ENCODE peak calls at places on chromosomes 7 and 10, in five cellular contexts. C, R, S, I and D are unnamed samples.
A peak's percentile ranks its signal among the peaks of the same experiment; 100 is the strongest.

GRCh38 chr10:88281592-88282268 is 301.4 kb downstream of the RNLS start:
- DNase-seq in R (peak; percentile 87), I (no peak), S (peak; percentile 54), C (no peak), D (peak; percentile 64)

GRCh38 chr10:89391882-89392756 is at the start of gene IFIT1:
- DNase-seq in I (peak; percentile 54), S (peak; percentile 71), R (peak; percentile 94), C (peak; percentile 57), D (peak; percentile 89)

GRCh38 chr10:104650072-104650471 is 9.0 kb downstream of the SORCS3 start:
- DNase-seq in R (no peak), S (no peak), I (no peak), C (no peak), D (no peak)

GRCh38 chr10:50618624-50619023 is 5.1 kb downstream of the SGMS1 start:
- DNase-seq in I (no peak), S (no peak), C (no peak), R (no peak), D (no peak)

GRCh38 chr7:47520408-47520807 is 61.5 kb downstream of the TNS3 start:
- DNase-seq in S (peak; percentile 92), I (no peak), C (peak; percentile 50), R (peak; percentile 94), D (no peak)

GRCh38 chr7:71574153-71574894 is 442.4 kb downstream of the GALNT17 start:
- DNase-seq in S (no peak), C (no peak), I (no peak), R (no peak), D (no peak)

GRCh38 chr7:48312151-48312550 is 140.9 kb downstream of the ABCA13 start:
- DNase-seq in S (no peak), C (no peak), I (no peak), R (no peak), D (no peak)

GRCh38 chr10:76411719-76412435 is 980.5 kb downstream of the LRMDA start:
- DNase-seq in R (no peak), S (no peak), C (peak; percentile 34), I (no peak), D (no peak)

GRCh38 chr7:122651451-122651850 is 47.5 kb downstream of the RNF133 start:
- DNase-seq in I (no peak), C (no peak), S (no peak), R (peak; percentile 23), D (no peak)

GRCh38 chr10:124403548-124403947 is 15.2 kb downstream of the OAT start:
- DNase-seq in S (no peak), C (no peak), I (no peak), R (peak; percentile 65), D (peak; percentile 55)

GRCh38 chr7:9106747-9107146 is 673.3 kb downstream of the NXPH1 start:
- DNase-seq in C (no peak), I (no peak), R (no peak), S (no peak), D (no peak)

GRCh38 chr10:72332423-72333110 is 22.2 kb downstream of the DNAJB12 start:
- DNase-seq in R (no peak), C (no peak), S (no peak), I (no peak), D (no peak)

GRCh38 chr10:93819520-93819919 is 61.8 kb downstream of the LGI1 start:
- DNase-seq in C (no peak), R (no peak), S (no peak), I (no peak), D (no peak)

GRCh38 chr10:73995035-73995358 is 2.9 kb upstream of the VCL start:
- DNase-seq in S (no peak), C (no peak), I (no peak), R (no peak), D (no peak)

GRCh38 chr7:143900230-143900766 is 1.7 kb downstream of the TCAF1 start:
- DNase-seq in S (no peak), C (no peak), I (no peak), R (peak; percentile 36), D (no peak)

GRCh38 chr10:125130886-125131285 is 29.5 kb downstream of the CTBP2 start:
- DNase-seq in I (no peak), R (no peak), S (no peak), C (no peak), D (no peak)

GRCh38 chr7:74482629-74483401 is 29.1 kb downstream of the GTF2IRD1 start:
- DNase-seq in R (peak; percentile 99), S (peak; percentile 91), I (no peak), C (peak; percentile 59), D (peak; percentile 88)

GRCh38 chr7:42125321-42125720 is 111.7 kb downstream of the GLI3 start:
- DNase-seq in R (no peak), C (no peak), S (no peak), I (no peak), D (no peak)

GRCh38 chr10:66671064-66671463 is 254.8 kb upstream of the LRRTM3 start:
- DNase-seq in I (no peak), R (no peak), S (no peak), C (no peak), D (no peak)

GRCh38 chr10:32332299-32332750 is 14.6 kb downstream of the EPC1 start:
- DNase-seq in R (peak; percentile 34), I (peak; percentile 69), S (peak; percentile 6), C (peak; percentile 50), D (peak; percentile 37)

GRCh38 chr7:131607291-131608111 is 51.1 kb upstream of the PODXL start:
- DNase-seq in R (no peak), C (no peak), S (no peak), I (no peak), D (no peak)

GRCh38 chr10:131852161-131852822 is 48.5 kb upstream of the PPP2R2D start:
- DNase-seq in I (no peak), C (no peak), R (no peak), S (no peak), D (no peak)

GRCh38 chr7:84700563-84701370 is 486.1 kb downstream of the SEMA3D start:
- DNase-seq in R (no peak), S (no peak), I (no peak), C (no peak), D (no peak)

GRCh38 chr10:82880776-82881175 is 1005.8 kb downstream of the NRG3 start:
- DNase-seq in I (no peak), C (no peak), R (no peak), S (no peak), D (no peak)

GRCh38 chr7:157770716-157771320 is 434.0 kb downstream of the DNAJB6 start:
- DNase-seq in R (no peak), S (no peak), I (no peak), C (no peak), D (no peak)

GRCh38 chr7:128236924-128237586 is 4.0 kb upstream of the LEP start:
- DNase-seq in S (peak; percentile 50), C (no peak), I (peak; percentile 29), R (peak; percentile 77), D (no peak)

GRCh38 chr7:127390817-127391590 is 1.5 kb downstream of the ZNF800 start:
- DNase-seq in C (no peak), I (no peak), S (no peak), R (no peak), D (no peak)

GRCh38 chr7:117480978-117481377 is 1.2 kb downstream of the CFTR start:
- DNase-seq in C (no peak), R (no peak), I (no peak), S (no peak), D (no peak)

GRCh38 chr7:82559203-82559805 is 115.7 kb upstream of the CACNA2D1 start:
- DNase-seq in R (no peak), S (no peak), I (no peak), C (no peak), D (no peak)

GRCh38 chr7:151806204-151806603 is 70.7 kb downstream of the PRKAG2 start:
- DNase-seq in R (peak; percentile 44), C (no peak), S (no peak), I (no peak), D (no peak)

GRCh38 chr7:130189281-130189782 is 15.9 kb downstream of the TMEM209 start:
- DNase-seq in C (no peak), R (peak; percentile 75), I (no peak), S (peak; percentile 18), D (no peak)

DNA sequence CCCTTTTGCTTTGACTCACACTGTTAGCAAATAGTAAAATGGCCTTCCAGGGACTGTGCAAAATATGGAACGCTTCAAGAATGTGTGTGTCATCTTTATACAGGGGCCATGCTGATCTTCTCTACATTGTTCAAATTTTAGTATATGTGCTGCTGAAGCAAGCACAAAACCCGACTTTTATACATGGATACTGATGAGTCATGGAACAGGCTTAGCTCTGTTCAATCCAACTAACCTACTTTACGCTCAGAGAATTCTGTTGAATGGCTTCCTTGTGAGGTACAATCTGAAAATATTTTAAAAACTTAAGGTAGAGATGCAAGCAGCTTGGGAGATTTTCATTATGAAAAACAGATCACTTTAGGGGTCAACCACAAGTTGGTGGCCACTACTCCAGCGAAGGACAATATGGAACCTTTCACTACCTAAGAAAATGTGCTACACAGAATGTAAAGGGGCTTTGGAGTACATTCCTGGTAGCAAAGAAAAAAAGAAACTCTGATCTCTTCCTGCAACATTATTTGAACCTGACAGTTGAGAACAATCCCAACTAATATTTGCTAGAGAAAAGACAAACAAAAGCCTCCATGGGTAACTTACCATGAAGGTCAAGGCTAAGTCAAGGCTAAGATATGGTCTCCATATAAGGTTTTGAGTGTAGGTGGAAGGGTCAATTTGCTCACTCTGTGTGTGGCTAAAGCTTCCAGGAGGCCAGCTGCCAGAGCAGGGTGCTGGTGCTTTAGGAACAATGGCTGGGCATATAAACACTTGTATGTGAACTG is 11.8 kb downstream of the ANKRD26 start:
- DNase-seq in C (no peak), R (no peak), S (no peak), I (no peak), D (no peak)
- H3K36me3 ChIP-seq in C (peaks cover 25% of the 10 kb centered on the region), R (peaks cover 18% of the 10 kb centered on the region), S (peaks cover 3% of the 10 kb centered on the region), I (peaks cover 5% of the 10 kb centered on the region), D (no peaks in the 10 kb centered on the region)

DNA sequence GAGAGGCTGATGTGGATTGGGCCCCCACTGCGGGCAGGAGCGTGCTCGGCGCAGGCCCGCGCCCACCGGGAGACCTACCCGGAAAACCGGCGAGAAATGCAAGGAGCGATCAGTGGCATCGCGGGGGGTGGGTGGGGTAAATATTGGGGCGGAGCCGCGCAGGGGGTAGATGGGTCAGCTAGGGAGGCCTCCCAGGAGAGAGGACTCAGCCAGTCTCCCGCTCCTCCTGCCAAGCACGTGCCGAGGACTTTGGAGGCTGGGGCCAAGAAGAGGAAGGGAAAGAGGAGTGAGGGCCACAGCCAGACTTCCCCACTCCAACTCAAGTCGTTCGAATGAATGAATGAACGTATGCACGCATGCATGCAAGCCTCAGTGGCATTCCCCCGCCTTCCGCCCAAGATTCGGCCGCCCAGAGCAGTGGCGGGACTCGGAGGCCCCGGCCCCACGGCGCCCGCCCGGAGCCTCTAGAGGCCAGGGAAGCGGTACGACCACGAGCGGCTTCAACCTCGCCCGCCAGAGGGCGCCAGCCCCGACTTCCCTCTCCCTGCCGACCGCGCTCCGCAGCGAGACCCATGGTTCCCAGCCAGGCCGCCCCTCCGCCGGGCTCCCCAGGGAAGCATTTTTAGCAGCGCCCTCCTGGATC is 3.6 kb downstream of the NPM3 start:
- DNase-seq in S (no peak), C (peak; percentile 27), R (peak; percentile 25), I (peak; percentile 86), D (no peak)
- H3K4me3 ChIP-seq in S (no peak overlapping the region), C (peak overlapping the region; percentile 26), R (peak overlapping the region; percentile 40), I (peak overlapping the region; percentile 64), D (no peak overlapping the region)

GRCh38 chr7:43438897-43439479 is 143.9 kb upstream of the STK17A start:
- DNase-seq in S (no peak), I (no peak), R (no peak), C (no peak), D (no peak)
- TF ChIP-seq CTCF in S (no peak), I (no peak), R (no peak), C (no peak), D (no peak)

DNA sequence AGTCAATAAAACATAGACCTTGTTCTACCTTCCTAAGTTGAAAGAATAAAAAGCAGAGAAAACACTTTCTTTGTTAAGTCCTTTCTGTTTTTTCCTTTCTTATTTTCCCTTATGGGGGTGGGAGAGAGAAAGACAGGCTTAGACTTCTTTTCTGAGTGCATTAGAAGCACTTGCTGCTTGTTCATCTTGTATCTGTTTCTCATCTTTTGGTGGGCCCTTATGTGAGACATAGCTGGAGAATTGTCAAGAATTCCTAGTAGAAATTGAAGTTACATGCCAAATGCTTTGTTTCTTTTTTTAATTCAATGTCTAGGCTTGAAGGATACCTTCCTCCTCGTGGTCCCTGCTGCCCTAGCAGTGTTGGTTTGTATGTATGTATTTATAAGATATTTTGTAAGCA is 6.7 kb downstream of the EIF4EBP2 start:
- DNase-seq in C (no peak), R (no peak), I (no peak), S (no peak), D (no peak)
- H3K36me3 ChIP-seq in C (peaks cover 7% of the 10 kb centered on the region), R (no peaks in the 10 kb centered on the region), I (no peaks in the 10 kb centered on the region), S (peaks cover 1% of the 10 kb centered on the region), D (peaks cover 1% of the 10 kb centered on the region)